ENCODE peak calls at places on chromosomes 7 and 10, in ten cellular contexts. Z is IMR-90; R is ovary; X is left ventricle myocardium inferior; Q is CD8-positive, alpha-beta T cell; S is astrocyte; F is heart right ventricle; K is colonic mucosa; T is HCT116; U is lung. C is an unnamed sample.

GRCh38 chr7:84092207-84092606 is 102.4 kb downstream of the SEMA3A start:
- DNase-seq in Z (peak; percentile 40), R (no peak), X (no peak), Q (no peak), S (no peak), F (no peak), K (no peak), T (no peak), U (no peak), C (no peak)

GRCh38 chr7:95723583-95724180 is 48.7 kb upstream of the DYNC1I1 start:
- DNase-seq in Z (peak; percentile 13), R (peak; percentile 45), X (no peak), Q (no peak), S (peak; percentile 15), F (peak; percentile 37), K (no peak), T (peak; percentile 51), U (no peak), C (peak; percentile 16)

GRCh38 chr7:46432666-46433065 is 511.6 kb upstream of the IGFBP3 start:
- DNase-seq in Z (peak; percentile 31), R (no peak), X (no peak), Q (no peak), S (peak; percentile 34), F (no peak), K (no peak), T (no peak), U (no peak), C (no peak)

GRCh38 chr10:29012926-29013554 is 275.8 kb upstream of the LYZL1 start:
- DNase-seq in Z (peak; percentile 82), R (no peak), X (no peak), Q (no peak), S (peak; percentile 46), F (no peak), K (no peak), T (no peak), U (no peak), C (no peak)

GRCh38 chr7:104207348-104207730 is 474 bp downstream of the ORC5 start:
- DNase-seq in Z (peak; percentile 12), R (no peak), X (no peak), Q (no peak), S (peak; percentile 18), F (no peak), K (peak; percentile 20), T (no peak), U (no peak), C (no peak)

GRCh38 chr10:132627736-132628512 is 90.3 kb downstream of the INPP5A start:
- DNase-seq in Z (peak; percentile 50), R (peak; percentile 53), X (peak; percentile 52), Q (no peak), S (peak; percentile 56), F (peak; percentile 55), K (no peak), T (no peak), U (no peak), C (no peak)

GRCh38 chr10:11207276-11207809 is 189.7 kb downstream of the CELF2 start:
- DNase-seq in Z (no peak), R (no peak), X (no peak), Q (no peak), S (no peak), F (no peak), K (no peak), T (no peak), U (no peak), C (no peak)

GRCh38 chr7:105806592-105807266 is 69.7 kb downstream of the ATXN7L1 start:
- DNase-seq in Z (peak; percentile 79), R (no peak), X (no peak), Q (no peak), S (peak; percentile 62), F (no peak), K (peak; percentile 43), T (no peak), U (no peak), C (peak; percentile 45)

GRCh38 chr10:54799491-54799890 is 1.5 kb downstream of the PCDH15 start:
- DNase-seq in Z (no peak), R (no peak), X (no peak), Q (no peak), S (no peak), F (no peak), K (no peak), T (no peak), U (no peak), C (no peak)

GRCh38 chr10:60646966-60647796 is 131.1 kb upstream of the CDK1 start:
- DNase-seq in Z (peak; percentile 69), R (peak; percentile 47), X (no peak), Q (no peak), S (peak; percentile 33), F (peak; percentile 39), K (peak; percentile 56), T (peak; percentile 48), U (no peak), C (no peak)

GRCh38 chr10:77415311-77415960 is 222.2 kb downstream of the KCNMA1 start:
- DNase-seq in Z (no peak), R (no peak), X (no peak), Q (no peak), S (no peak), F (no peak), K (no peak), T (no peak), U (no peak), C (no peak)

GRCh38 chr10:130065251-130065650 is 45.4 kb downstream of the C10orf143 start:
- DNase-seq in Z (no peak), R (no peak), X (no peak), Q (no peak), S (no peak), F (no peak), K (no peak), T (no peak), U (no peak), C (no peak)

GRCh38 chr7:79534128-79534527 is 80.7 kb upstream of the MAGI2 start:
- DNase-seq in Z (peak; percentile 5), R (no peak), X (no peak), Q (no peak), S (no peak), F (no peak), K (no peak), T (no peak), U (no peak), C (no peak)

GRCh38 chr10:53624722-53625121 is 852.1 kb upstream of the MBL2 start:
- DNase-seq in Z (no peak), R (no peak), X (no peak), Q (no peak), S (no peak), F (no peak), K (no peak), T (no peak), U (no peak), C (no peak)

GRCh38 chr7:99505324-99505662 is 831 bp downstream of the ZKSCAN5 start:
- DNase-seq in Z (no peak), R (no peak), X (no peak), Q (no peak), S (no peak), F (no peak), K (no peak), T (no peak), U (no peak), C (no peak)

GRCh38 chr10:59362991-59363390 is 642 bp upstream of the FAM13C start:
- DNase-seq in Z (peak; percentile 33), R (peak; percentile 82), X (peak; percentile 67), Q (no peak), S (peak; percentile 47), F (peak; percentile 77), K (peak; percentile 63), T (no peak), U (peak; percentile 46), C (no peak)

GRCh38 chr10:130652964-130653578 is 516.9 kb downstream of the GLRX3 start:
- DNase-seq in Z (no peak), R (no peak), X (no peak), Q (no peak), S (no peak), F (no peak), K (no peak), T (no peak), U (no peak), C (no peak)

GRCh38 chr7:56083150-56083785 is 9.5 kb downstream of the PHKG1 start:
- DNase-seq in Z (no peak), R (peak; percentile 65), X (peak; percentile 72), Q (no peak), S (no peak), F (peak; percentile 54), K (no peak), T (no peak), U (no peak), C (no peak)

DNA sequence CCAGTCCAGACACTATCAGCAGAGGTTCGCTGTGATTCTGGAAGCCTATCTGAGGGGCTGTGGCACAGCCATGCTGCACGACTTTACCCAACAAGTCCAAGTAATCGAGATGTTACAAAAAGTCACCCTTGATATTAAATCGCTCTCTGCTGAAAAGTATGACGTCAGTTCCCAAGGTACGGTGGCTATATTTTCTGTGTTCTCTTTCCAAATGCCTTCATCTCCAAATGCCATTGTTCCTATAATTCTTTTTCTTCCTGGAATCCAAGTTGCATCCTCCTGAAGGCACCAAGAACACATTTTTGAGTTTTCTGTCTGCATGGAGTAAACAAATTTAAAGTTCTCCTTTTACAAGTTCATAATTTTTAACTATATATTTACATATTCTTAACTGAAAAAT is 7.7 kb downstream of the PIK3CG start:
- DNase-seq in Z (no peak), R (no peak), X (no peak), Q (no peak), S (no peak), F (no peak), K (no peak), T (no peak), U (no peak), C (no peak)
- H3K4me3 ChIP-seq in Z (no peak overlapping the region), R (no peak overlapping the region), X (no peak overlapping the region), Q (no peak overlapping the region), S (no peak overlapping the region), F (no peak overlapping the region), K (no peak overlapping the region), T (no peak overlapping the region), U (no peak overlapping the region), C (no peak overlapping the region)

GRCh38 chr10:90837486-90837885 is 20.4 kb downstream of the HTR7 start:
- DNase-seq in Z (no peak), R (no peak), X (no peak), Q (no peak), S (no peak), F (no peak), K (no peak), T (no peak), U (no peak), C (no peak)
- TF ChIP-seq CTCF in Z (no peak), R (no peak), X (no peak), Q (no peak), S (no peak), F (no peak), K (no peak), T (no peak), U (no peak), C (no peak)

DNA sequence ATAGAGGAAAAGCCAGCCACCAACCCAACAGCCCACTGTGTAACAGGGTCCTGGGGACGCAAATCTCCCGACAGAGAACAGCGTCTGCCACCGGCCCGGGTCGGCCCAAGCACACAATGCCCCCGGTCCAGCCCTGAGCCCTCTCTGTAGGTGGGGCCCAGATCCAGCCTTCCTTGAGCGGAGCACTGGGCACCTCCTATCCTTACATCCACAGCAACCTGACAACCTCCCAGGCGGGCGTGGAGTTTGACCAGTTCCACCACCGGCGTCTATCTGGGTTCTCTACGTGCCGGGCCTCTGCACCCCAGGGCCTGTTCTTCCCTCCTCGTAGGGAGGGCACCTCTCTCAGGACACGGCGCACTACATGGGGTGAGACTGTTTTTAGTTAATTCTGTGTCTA is 109.0 kb downstream of the CYTH3 start:
- DNase-seq in Z (no peak), R (no peak), X (no peak), Q (no peak), S (no peak), F (no peak), K (no peak), T (no peak), U (no peak), C (no peak)
- H3K36me3 ChIP-seq in Z (peaks cover 40% of the 10 kb centered on the region), R (no peaks in the 10 kb centered on the region), X (peaks cover 54% of the 10 kb centered on the region), Q (peaks cover 10% of the 10 kb centered on the region), S (peaks cover 14% of the 10 kb centered on the region), F (peaks cover 77% of the 10 kb centered on the region), K (no peaks in the 10 kb centered on the region), T (peaks cover 9% of the 10 kb centered on the region), U (peaks cover 34% of the 10 kb centered on the region), C (no peaks in the 10 kb centered on the region)

GRCh38 chr7:32071466-32072091 is 1.4 kb upstream of the PDE1C start:
- DNase-seq in Z (no peak), R (no peak), X (no peak), Q (no peak), S (no peak), F (no peak), K (no peak), T (no peak), U (no peak), C (no peak)
- H3K4me3 ChIP-seq in Z (peak overlapping the region; percentile 91), R (peak overlapping the region; percentile 61), X (peak overlapping the region; percentile 73), Q (no peak overlapping the region), S (peak overlapping the region; percentile 81), F (peak overlapping the region; percentile 55), K (peak overlapping the region; percentile 30), T (no peak overlapping the region), U (no peak overlapping the region), C (peak overlapping the region; percentile 65)

C was measured in kidney epithelial cell.